ENCODE peak calls at places on chromosomes 11 and 22, in seven cellular contexts. V is gastrocnemius medialis, P is fibroblast of lung, K is Panc1, L is right lobe of liver, B is adrenal gland, Z is transverse colon. N is an unnamed sample. For H3K4me1, the result is how much of the 10 kb centered on the place peaks cover.

GRCh38 chr11:26106713-26107112 is 225.2 kb upstream of the ANO3 start:
- DNase-seq in V (no peak), P (no peak), K (no peak), L (no peak), B (no peak), Z (no peak), N (no peak)

GRCh38 chr11:112425121-112425520 is 164.5 kb upstream of the PLET1 start:
- DNase-seq in V (no peak), P (no peak), K (no peak), L (no peak), B (no peak), Z (no peak), N (no peak)

GRCh38 chr11:107683807-107684206 is 28.0 kb downstream of the SLN start:
- DNase-seq in V (no peak), P (no peak), K (no peak), L (no peak), B (no peak), Z (no peak), N (no peak)

GRCh38 chr22:48100685-48101417 is 1338.4 kb downstream of the TBC1D22A start:
- DNase-seq in V (no peak), P (no peak), K (no peak), L (peak), B (no peak), Z (no peak), N (no peak)

GRCh38 chr11:44994753-44995152 is 44.1 kb upstream of the TP53I11 start:
- DNase-seq in V (no peak), P (no peak), K (no peak), L (no peak), B (no peak), Z (no peak), N (no peak)

GRCh38 chr11:21988477-21988876 is 204.4 kb upstream of the ANO5 start:
- DNase-seq in V (no peak), P (no peak), K (no peak), L (no peak), B (no peak), Z (no peak), N (no peak)

GRCh38 chr11:28107726-28108618 is at the start of the genes KIF18A and METTL15:
- DNase-seq in V (peak), P (peak), K (peak), L (peak), B (peak), Z (peak), N (peak)

GRCh38 chr11:92765965-92766371 is 203.5 kb upstream of the MTNR1B start:
- DNase-seq in V (peak), P (peak), K (no peak), L (peak), B (peak), Z (no peak), N (peak)

GRCh38 chr11:107859459-107860239 is 1.1 kb upstream of the SLC35F2 start:
- DNase-seq in V (peak), P (no peak), K (peak), L (peak), B (peak), Z (peak), N (peak)

GRCh38 chr11:68812526-68812925 is 29.2 kb downstream of the CPT1A start:
- DNase-seq in V (no peak), P (no peak), K (no peak), L (no peak), B (no peak), Z (peak), N (no peak)

GRCh38 chr11:9015677-9016076 is 11.9 kb upstream of the NRIP3 start:
- DNase-seq in V (peak), P (peak), K (peak), L (peak), B (peak), Z (peak), N (peak)

GRCh38 chr22:47012589-47013365 is 250.3 kb downstream of the TBC1D22A start:
- DNase-seq in V (no peak), P (peak), K (no peak), L (no peak), B (no peak), Z (no peak), N (no peak)

GRCh38 chr11:69791266-69791665 is 16.1 kb upstream of the FGF4 start:
- DNase-seq in V (no peak), P (peak), K (no peak), L (no peak), B (no peak), Z (no peak), N (peak)

GRCh38 chr22:29907753-29908515 is 25.0 kb downstream of the MTMR3 start:
- DNase-seq in V (peak), P (peak), K (peak), L (peak), B (peak), Z (peak), N (peak)

GRCh38 chr22:42714768-42715430 is 5.8 kb downstream of the A4GALT start:
- DNase-seq in V (no peak), P (no peak), K (no peak), L (no peak), B (no peak), Z (no peak), N (no peak)

GRCh38 chr11:93895106-93895862 is 44.9 kb upstream of the VSTM5 start:
- DNase-seq in V (no peak), P (peak), K (peak), L (no peak), B (peak), Z (no peak), N (no peak)

GRCh38 chr22:25334091-25334490 is 114.7 kb downstream of the CRYBB2 start:
- DNase-seq in V (peak), P (peak), K (peak), L (no peak), B (peak), Z (peak), N (peak)

GRCh38 chr11:61717286-61718033 is 35.0 kb upstream of the MYRF start:
- DNase-seq in V (no peak), P (no peak), K (no peak), L (no peak), B (no peak), Z (no peak), N (no peak)

GRCh38 chr11:73258104-73258684 is 13.9 kb upstream of the P2RY6 start:
- DNase-seq in V (no peak), P (no peak), K (no peak), L (peak), B (no peak), Z (no peak), N (no peak)

GRCh38 chr11:126917531-126918204 is 82.9 kb downstream of the KIRREL3 start:
- DNase-seq in V (no peak), P (peak), K (no peak), L (no peak), B (no peak), Z (no peak), N (no peak)

GRCh38 chr11:77211040-77211451 is 83.0 kb downstream of the MYO7A start:
- DNase-seq in V (no peak), P (no peak), K (no peak), L (no peak), B (no peak), Z (no peak), N (peak)

GRCh38 chr11:73236879-73237278 is 18.8 kb downstream of the P2RY2 start:
- DNase-seq in V (peak), P (peak), K (peak), L (no peak), B (peak), Z (peak), N (peak)

GRCh38 chr11:127362754-127363153 is 362.2 kb upstream of the KIRREL3 start:
- DNase-seq in V (no peak), P (no peak), K (no peak), L (no peak), B (no peak), Z (no peak), N (no peak)

GRCh38 chr11:73330569-73331093 is 22.6 kb downstream of the ARHGEF17 start:
- DNase-seq in V (no peak), P (peak), K (no peak), L (no peak), B (no peak), Z (no peak), N (peak)

GRCh38 chr11:7462706-7463105 is 22.6 kb upstream of the OLFML1 start:
- DNase-seq in V (no peak), P (no peak), K (no peak), L (no peak), B (no peak), Z (no peak), N (no peak)

GRCh38 chr11:10428453-10428852 is 26.6 kb upstream of the AMPD3 start:
- DNase-seq in V (no peak), P (no peak), K (no peak), L (no peak), B (no peak), Z (no peak), N (no peak)

GRCh38 chr11:101862410-101863233 is 52.2 kb upstream of the CEP126 start:
- DNase-seq in V (no peak), P (peak), K (no peak), L (peak), B (peak), Z (peak), N (no peak)

GRCh38 chr11:66523611-66524010 is 13.2 kb downstream of the BBS1 start:
- DNase-seq in V (no peak), P (no peak), K (no peak), L (no peak), B (no peak), Z (no peak), N (peak)

GRCh38 chr11:126680109-126680508 is 320.5 kb downstream of the KIRREL3 start:
- DNase-seq in V (no peak), P (no peak), K (no peak), L (no peak), B (no peak), Z (no peak), N (no peak)

DNA sequence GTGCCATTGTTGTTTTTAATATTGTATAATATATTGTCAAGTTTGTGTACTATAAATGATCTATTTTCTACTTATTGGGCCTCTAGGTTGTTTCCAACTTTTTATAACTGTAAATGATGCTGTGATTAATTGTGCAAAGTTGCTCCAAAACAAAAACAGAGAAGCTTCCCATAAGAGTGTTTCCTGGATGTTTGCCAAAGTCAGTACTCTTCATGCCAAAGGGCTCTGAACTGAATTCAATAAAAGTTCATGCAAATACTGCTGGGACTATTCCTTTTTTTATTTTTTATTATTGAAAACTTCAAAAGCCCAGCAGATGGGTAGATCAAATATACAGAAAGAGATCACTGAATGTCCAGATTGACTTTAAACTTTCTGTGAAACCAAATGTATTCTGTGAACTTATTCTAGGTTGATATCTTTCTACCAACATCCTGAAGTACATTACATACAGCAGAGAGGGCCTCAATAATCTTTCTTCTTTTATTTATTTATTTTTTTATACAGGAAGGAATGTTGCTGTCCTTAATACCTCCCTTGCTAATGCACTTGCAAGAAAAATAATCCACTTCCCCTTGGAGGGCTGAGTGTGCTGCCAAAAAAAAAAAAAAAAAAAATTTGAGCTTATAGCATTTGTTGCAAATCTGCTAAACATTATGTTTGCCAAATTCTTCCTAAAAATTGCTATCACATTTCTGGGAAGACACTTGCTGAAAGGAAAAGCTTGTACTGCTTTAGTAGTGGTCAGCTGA is 53.1 kb downstream of the CTSC start:
- DNase-seq in V (no peak), P (peak), K (no peak), L (no peak), B (no peak), Z (no peak), N (no peak)
- H3K4me1 ChIP-seq in V (under half), P (under half), K (under half), L (under half), B (under half), Z (under half), N (under half)

DNA sequence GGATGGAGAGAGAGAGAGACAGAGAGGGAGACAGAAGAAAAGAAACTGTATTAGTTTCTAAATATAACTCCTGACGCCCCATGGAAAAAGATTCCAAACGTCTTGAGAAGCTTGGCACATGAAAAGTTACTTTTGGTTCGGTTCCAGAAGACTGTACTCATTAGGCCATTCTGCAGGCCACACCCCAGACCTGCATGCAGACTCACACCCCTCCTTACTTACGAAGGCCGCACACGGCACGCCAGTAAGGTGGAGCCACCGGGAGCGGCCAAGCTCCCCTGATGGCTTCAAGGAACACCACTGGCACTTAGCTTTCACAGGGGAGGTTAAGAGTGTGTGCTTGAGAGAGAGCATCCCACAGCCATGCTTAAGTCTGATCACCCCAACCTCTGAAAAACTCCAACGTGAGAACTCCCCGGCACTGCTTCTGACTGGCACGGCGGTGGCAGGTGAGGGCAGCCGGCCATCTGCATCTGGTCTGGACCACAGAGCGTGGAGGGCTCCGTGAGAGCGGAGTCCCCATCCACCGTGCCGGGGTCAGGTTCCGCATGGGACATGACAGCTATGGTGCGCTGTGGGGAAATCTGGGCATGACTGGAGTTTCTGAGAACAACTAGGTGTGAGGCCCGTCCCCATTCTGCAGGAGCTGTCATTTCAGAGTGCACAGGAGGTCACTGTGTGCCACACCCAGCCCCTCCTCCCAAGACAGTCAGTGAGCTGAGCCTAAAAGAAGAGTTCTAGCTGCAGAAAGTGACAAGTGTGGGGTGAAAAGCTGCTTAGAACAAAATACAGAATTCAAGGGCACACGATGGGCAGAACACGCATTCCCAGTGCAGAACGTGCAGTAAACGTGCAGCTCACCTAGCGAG is 62.4 kb downstream of the MYH9 start:
- DNase-seq in V (peak), P (peak), K (no peak), L (no peak), B (no peak), Z (peak), N (peak)
- H3K27ac ChIP-seq in V (peak), P (peak), K (peak), L (peak), B (peak), Z (peak), N (peak)

DNA sequence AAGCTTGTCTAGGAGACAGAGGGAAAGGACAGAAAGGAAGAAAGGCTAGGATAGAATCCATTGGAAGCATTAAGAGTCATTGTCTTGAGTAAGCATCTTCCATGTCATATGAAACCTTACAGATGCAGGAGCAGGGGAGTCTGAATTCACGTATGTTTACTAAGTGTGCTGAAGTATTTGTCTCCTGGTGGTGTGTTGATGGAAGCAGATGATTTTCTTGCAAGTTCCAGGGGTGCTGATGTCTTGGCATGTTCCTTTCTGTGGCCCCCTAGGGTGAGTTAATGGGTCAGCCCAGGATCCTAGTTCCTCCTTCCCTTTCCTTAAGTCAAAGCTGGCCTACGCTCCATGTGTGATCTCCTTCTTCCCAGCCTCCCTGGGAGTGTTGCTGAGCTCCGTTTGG is 110.2 kb downstream of the TEAD1 start:
- DNase-seq in V (no peak), P (no peak), K (no peak), L (no peak), B (no peak), Z (no peak), N (no peak)
- TF ChIP-seq CTCF in V (no peak), P (no peak), K (no peak), L (no peak), B (no peak), Z (no peak), N (no peak)

DNA sequence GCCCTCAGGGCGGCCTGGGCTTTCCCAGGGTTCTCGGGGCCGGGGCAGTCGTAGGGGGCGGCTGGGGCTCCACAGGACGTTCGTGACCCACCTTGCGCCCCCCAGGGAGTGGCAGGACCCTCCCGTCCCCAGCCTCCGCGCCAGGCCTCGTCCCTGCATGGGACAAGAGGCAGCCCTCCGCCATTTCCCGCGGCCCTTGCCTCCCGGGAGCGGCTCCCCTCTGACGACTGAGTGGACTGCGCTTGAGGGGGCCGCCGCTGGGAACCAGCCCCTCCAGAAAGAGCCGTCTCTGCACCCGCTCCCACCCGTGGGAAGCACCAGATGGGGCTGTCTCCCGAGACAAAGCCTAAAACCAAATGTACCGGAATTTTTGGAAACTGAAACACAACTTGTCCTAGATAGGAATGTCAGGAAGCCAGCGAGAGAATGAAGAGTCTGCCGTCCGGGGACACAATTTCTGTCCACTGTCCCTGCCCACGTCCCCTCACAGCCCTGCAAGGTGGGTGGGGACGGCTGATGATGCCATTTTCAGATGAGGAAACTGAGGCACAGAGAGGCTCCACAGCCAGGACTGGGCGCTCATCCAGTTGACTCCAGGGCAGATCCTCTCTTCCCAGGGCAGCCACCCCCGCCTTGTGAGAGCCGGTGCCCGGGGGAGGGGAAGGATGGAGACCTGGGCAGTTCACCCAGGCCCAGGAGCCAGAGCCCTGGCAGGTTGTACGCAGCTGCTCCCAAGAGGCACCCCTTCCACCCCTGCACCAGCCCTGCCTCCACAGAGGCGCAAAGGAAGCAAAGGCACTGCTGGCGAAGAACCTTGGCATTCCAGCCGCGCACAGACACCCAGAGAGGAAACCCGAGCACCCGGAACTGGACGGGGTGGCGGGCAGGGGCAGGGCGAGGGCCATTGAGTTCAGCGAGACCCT is 18.1 kb upstream of the PICK1 start:
- DNase-seq in V (no peak), P (no peak), K (no peak), L (no peak), B (no peak), Z (no peak), N (no peak)
- H3K4me1 ChIP-seq in V (under half), P (under half), K (under half), L (under half), B (under half), Z (under half), N (under half)

GRCh38 chr22:18088825-18089568 is 11.2 kb downstream of the PEX26 start:
- DNase-seq in V (peak), P (no peak), K (no peak), L (no peak), B (peak), Z (peak), N (peak)

GRCh38 chr22:18093661-18094060 is 15.9 kb downstream of the PEX26 start:
- DNase-seq in V (no peak), P (no peak), K (no peak), L (no peak), B (no peak), Z (no peak), N (no peak)

GRCh38 chr22:18091916-18092526 is 14.2 kb downstream of the PEX26 start:
- DNase-seq in V (peak), P (peak), K (no peak), L (peak), B (peak), Z (peak), N (peak)

GRCh38 chr22:18090286-18090685 is 12.5 kb downstream of the PEX26 start:
- DNase-seq in V (no peak), P (no peak), K (no peak), L (no peak), B (no peak), Z (no peak), N (no peak)

DNA sequence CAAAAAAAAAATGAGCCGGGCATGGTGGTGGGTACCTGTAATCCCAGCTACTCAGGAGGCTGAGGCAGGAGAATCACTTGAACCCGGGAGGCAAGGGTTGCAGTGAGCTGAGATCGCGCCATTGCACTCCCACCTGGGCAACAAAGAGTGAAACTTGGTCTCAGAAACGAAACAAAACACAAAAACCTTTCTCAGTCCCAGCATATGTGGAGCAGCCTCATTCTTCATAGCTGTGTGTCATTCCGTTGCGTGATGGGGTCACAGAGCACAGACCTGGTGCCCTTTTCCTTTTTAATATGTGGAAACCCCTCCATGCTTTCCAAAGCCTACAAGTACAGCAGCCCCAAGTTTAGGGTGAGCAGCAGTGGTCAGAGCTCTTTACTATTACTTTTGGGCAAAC is 13.7 kb downstream of the PEX26 start:
- DNase-seq in V (no peak), P (no peak), K (no peak), L (no peak), B (no peak), Z (no peak), N (no peak)
- H3K27ac ChIP-seq in V (peak), P (peak), K (peak), L (peak), B (peak), Z (peak), N (peak)